ENCODE peak calls at places on chromosome 12, in ten cellular contexts. H is tibial nerve; X is H1; S is psoas muscle; T is CD4-positive, CD25-positive, alpha-beta regulatory T cell; I is spleen; M is mammary epithelial cell; F is astrocyte; J is GM23248; A is AG04450. V is an unnamed sample. For H3K27me3, the result is how much of the 10 kb centered on the place peaks cover.

GRCh38 chr12:116919247-116919671 is 8.5 kb downstream of the FBXW8 start:
- DNase-seq in H (no peak), J (no peak), A (no peak), S (no peak), M (no peak), F (no peak), T (no peak), I (no peak), X (no peak), V (no peak)

GRCh38 chr12:82659343-82660207 is 27.1 kb upstream of the TMTC2 start:
- DNase-seq in S (no peak), X (no peak), F (peak), J (no peak), I (no peak), A (no peak), T (no peak), M (no peak), H (no peak), V (no peak)

GRCh38 chr12:97552410-97553050 is 89.9 kb downstream of the RMST start:
- DNase-seq in X (no peak), M (peak), S (no peak), I (no peak), J (no peak), T (no peak), A (no peak), H (no peak), F (no peak), V (no peak)

GRCh38 chr12:131833896-131834641 is 5.9 kb downstream of the MMP17 start:
- DNase-seq in A (no peak), T (no peak), I (no peak), H (no peak), M (no peak), F (peak), X (peak), S (no peak), J (peak), V (no peak)

GRCh38 chr12:106722854-106723253 is 51.6 kb upstream of the RIC8B start:
- DNase-seq in M (no peak), X (no peak), S (no peak), T (no peak), I (no peak), A (no peak), J (no peak), H (no peak), F (no peak), V (peak)

GRCh38 chr12:101671157-101671791 is 26.2 kb upstream of the CHPT1 start:
- DNase-seq in S (no peak), J (no peak), I (peak), T (no peak), H (peak), A (no peak), M (no peak), X (no peak), F (no peak), V (no peak)

GRCh38 chr12:109840349-109841073 is 7.3 kb upstream of the TRPV4 start:
- DNase-seq in F (no peak), A (no peak), J (peak), M (peak), I (no peak), S (no peak), T (no peak), H (no peak), X (no peak), V (no peak)

GRCh38 chr12:26338574-26339572 is 143.5 kb downstream of the SSPN start:
- DNase-seq in S (no peak), I (no peak), H (no peak), T (no peak), F (peak), A (no peak), X (no peak), J (peak), M (peak), V (no peak)

GRCh38 chr12:128025856-128026255 is 241.1 kb upstream of the TMEM132C start:
- DNase-seq in M (no peak), J (no peak), F (no peak), X (no peak), H (no peak), A (no peak), I (no peak), T (no peak), S (peak), V (no peak)

GRCh38 chr12:77814361-77814760 is 16.3 kb upstream of the NAV3 start:
- DNase-seq in M (no peak), X (no peak), F (no peak), S (no peak), T (no peak), H (no peak), A (no peak), J (no peak), I (no peak), V (no peak)

GRCh38 chr12:87813476-87814234 is 215.5 kb downstream of the C12orf50 start:
- DNase-seq in F (peak), I (no peak), M (peak), H (no peak), A (peak), S (no peak), J (peak), T (no peak), X (no peak), V (no peak)

GRCh38 chr12:69102856-69103255 is 136.5 kb upstream of the CPSF6 start:
- DNase-seq in H (peak), T (no peak), A (no peak), X (no peak), J (no peak), S (no peak), F (no peak), I (no peak), M (no peak), V (no peak)

GRCh38 chr12:99157946-99158345 is 489.6 kb upstream of the GARIN6 start:
- DNase-seq in F (peak), A (no peak), S (no peak), M (no peak), J (no peak), H (no peak), X (no peak), T (no peak), I (no peak), V (no peak)

GRCh38 chr12:132328282-132329029 is 933 bp downstream of the GALNT9 start:
- DNase-seq in T (no peak), A (no peak), X (no peak), M (no peak), F (no peak), S (no peak), I (no peak), H (no peak), J (no peak), V (no peak)

GRCh38 chr12:54765652-54766051 is 88.7 kb upstream of the MUCL1 start:
- DNase-seq in F (no peak), S (no peak), I (no peak), T (no peak), M (no peak), X (no peak), H (no peak), J (no peak), A (no peak), V (no peak)

GRCh38 chr12:8662592-8662991 is at the start of gene MFAP5:
- DNase-seq in A (no peak), F (peak), H (peak), I (no peak), X (no peak), T (no peak), M (no peak), J (peak), S (no peak), V (no peak)

GRCh38 chr12:8661751-8662150 is 875 bp downstream of the MFAP5 start:
- DNase-seq in M (no peak), H (no peak), X (no peak), I (no peak), T (no peak), S (no peak), F (peak), A (no peak), J (no peak), V (no peak)

GRCh38 chr12:8664228-8664963 is 1.8 kb upstream of the MFAP5 start:
- DNase-seq in F (no peak), I (no peak), X (no peak), A (no peak), S (peak), T (no peak), J (peak), M (no peak), H (peak), V (no peak)

GRCh38 chr12:8658361-8658760 is 4.3 kb downstream of the MFAP5 start:
- DNase-seq in J (peak), T (no peak), X (no peak), I (no peak), M (peak), H (no peak), F (peak), A (no peak), S (no peak), V (no peak)

DNA sequence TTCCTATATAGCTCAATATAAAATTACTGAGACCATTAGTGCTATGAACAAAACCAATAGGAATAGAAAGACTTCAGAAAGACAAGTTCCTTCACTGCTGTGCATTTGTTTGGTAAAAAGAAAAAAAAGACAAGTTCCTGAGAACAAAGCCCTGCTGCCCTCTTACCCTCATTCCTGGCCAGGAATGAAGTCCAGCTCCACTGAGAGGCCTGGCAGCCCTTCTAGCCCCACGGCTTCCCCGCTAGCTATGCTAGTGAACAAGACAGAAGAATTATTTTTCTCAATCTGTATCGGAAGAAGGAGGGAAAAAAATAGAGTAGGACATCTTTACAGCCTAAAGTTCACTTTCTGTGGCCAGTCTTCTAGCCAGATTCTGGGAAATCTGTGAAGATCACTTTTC is 1.6 kb downstream of the MFAP5 start:
- DNase-seq in M (no peak), A (no peak), J (peak), H (no peak), I (no peak), X (no peak), T (no peak), F (no peak), S (no peak), V (no peak)
- H3K4me3 ChIP-seq in M (no peak), A (no peak), J (peak), H (peak), I (no peak), X (no peak), T (no peak), F (peak), S (no peak), V (no peak)

DNA sequence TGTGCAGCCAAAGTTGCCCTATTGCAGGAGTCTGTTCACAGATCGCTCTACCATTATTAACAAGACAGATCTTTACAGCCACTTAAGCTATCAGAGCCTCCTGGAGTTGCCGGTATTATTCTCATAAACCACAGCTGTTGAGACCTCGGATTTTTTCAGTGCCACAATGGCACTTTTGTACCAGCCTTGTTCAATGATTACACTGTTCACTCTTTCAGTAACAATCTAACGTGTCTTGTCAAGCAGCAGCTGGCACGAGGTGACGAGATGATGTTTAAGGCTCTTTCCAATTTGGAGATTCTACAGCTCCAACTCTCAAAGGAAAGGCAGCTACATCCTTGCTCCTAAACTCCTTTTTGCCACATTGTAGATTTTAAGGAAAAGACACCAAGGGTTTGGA is 30.7 kb downstream of the LRIG3 start:
- DNase-seq in J (no peak), H (no peak), X (no peak), I (no peak), T (no peak), A (no peak), F (no peak), M (no peak), S (no peak), V (no peak)
- H3K27me3 ChIP-seq in J (under half), H (under half), X (under half), I (under half), T (under half), A (under half), F (under half), M (under half), S (under half), V (under half)

GRCh38 chr12:46369095-46369473 is 3.5 kb downstream of the SLC38A2 start:
- DNase-seq in J (no peak), A (no peak), H (no peak), X (no peak), M (no peak), F (no peak), I (no peak), S (no peak), T (no peak), V (no peak)
- H3K4me3 ChIP-seq in J (peak), A (peak), H (peak), X (peak), M (peak), F (peak), I (peak), S (peak), T (peak), V (no peak)

GRCh38 chr12:57623811-57624390 is 9.1 kb downstream of the B4GALNT1 start:
- DNase-seq in S (no peak), T (no peak), J (no peak), A (no peak), F (no peak), I (no peak), M (no peak), X (no peak), H (no peak), V (no peak)
- H3K27me3 ChIP-seq in S (under half), T (half or more), J (under half), A (half or more), F (half or more), I (half or more), M (under half), X (half or more), H (under half), V (half or more)

GRCh38 chr12:113056631-113057488 is at the start of gene DTX1:
- DNase-seq in F (no peak), H (no peak), I (peak), T (peak), S (peak), M (no peak), X (no peak), J (peak), A (no peak), V (no peak)
- H3K4me3 ChIP-seq in F (peak), H (peak), I (peak), T (peak), S (peak), M (peak), X (peak), J (peak), A (peak), V (peak)

DNA sequence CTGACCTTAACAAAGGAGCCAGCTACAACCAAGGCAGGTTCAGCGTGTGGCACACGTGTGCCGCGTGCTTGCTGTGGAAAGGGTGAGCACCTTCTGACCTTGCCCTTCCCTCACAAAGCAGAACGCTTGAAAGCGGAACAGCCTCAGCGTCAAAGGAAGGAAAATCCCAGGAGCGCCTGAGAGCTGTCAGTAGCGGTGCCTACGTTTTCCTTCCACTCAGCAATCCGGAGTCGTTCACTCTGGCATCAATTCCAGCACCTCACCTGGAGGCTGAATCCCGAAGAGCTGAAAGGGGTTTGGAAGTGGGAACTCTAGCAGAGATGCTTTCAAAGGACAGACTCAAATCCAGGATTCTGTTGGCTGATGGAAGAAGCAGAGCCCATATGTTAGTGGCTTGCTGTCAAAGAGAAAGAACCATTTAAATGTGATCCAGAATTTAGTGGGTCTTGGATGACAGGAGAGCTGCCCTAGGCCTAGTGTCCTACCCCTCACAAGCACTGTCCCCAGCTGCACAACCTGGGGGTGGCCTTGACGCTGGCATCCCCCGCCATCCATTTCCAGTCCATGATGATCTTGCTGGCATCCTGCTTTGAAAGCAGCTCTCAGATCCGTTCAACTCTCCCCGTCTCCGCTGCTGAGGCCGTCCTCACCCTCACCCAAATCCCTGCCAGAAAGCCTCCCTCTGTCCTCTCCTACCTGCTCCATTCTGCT is 27.0 kb downstream of the CCDC92 start:
- DNase-seq in J (no peak), I (no peak), X (no peak), A (no peak), T (no peak), F (no peak), M (no peak), S (no peak), H (no peak), V (no peak)
- H3K27me3 ChIP-seq in J (under half), I (under half), X (under half), A (under half), T (under half), F (under half), M (under half), S (under half), H (under half), V (under half)

GRCh38 chr12:15787801-15788200 is 1.4 kb downstream of the EPS8 start:
- DNase-seq in J (peak), I (no peak), A (no peak), H (no peak), F (no peak), M (peak), S (no peak), T (no peak), X (no peak), V (no peak)
- H3K4me3 ChIP-seq in J (peak), I (peak), A (peak), H (peak), F (peak), M (peak), S (peak), T (peak), X (peak), V (no peak)